ENCODE peak calls at places on chromosomes 4 and X, in four cellular contexts. R, Y, I and D are unnamed samples.

GRCh38 chr4:45423876-45424275 is 697.5 kb upstream of the GNPDA2 start:
- DNase-seq in R (no peak), Y (no peak), I (no peak), D (no peak)

GRCh38 chr4:44145868-44146267 is 302.7 kb downstream of the KCTD8 start:
- DNase-seq in R (peak), Y (no peak), I (no peak), D (no peak)

GRCh38 chr4:13963601-13964000 is 336.1 kb upstream of the BOD1L1 start:
- DNase-seq in R (peak), Y (no peak), I (no peak), D (no peak)

GRCh38 chr4:38132843-38133662 is 172.9 kb downstream of the PTTG2 start:
- DNase-seq in R (no peak), Y (no peak), I (no peak), D (no peak)

GRCh38 chrX:154486396-154487207 is at the start of gene UBL4A:
- DNase-seq in R (peak), Y (peak), I (peak), D (peak)

GRCh38 chrX:2823795-2824386 is 4.8 kb upstream of the GYG2 start:
- DNase-seq in R (no peak), Y (no peak), I (no peak), D (no peak)

GRCh38 chr4:10982305-10982704 is 297.7 kb upstream of the CLNK start:
- DNase-seq in R (no peak), Y (no peak), I (no peak), D (no peak)

GRCh38 chrX:17788439-17788838 is 51.1 kb downstream of the SCML1 start:
- DNase-seq in R (peak), Y (peak), I (peak), D (no peak)

GRCh38 chr4:78557841-78558240 is 6.3 kb downstream of the ANXA3 start:
- DNase-seq in R (no peak), Y (no peak), I (no peak), D (no peak)

GRCh38 chr4:115781528-115782146 is 668.2 kb upstream of the NDST4 start:
- DNase-seq in R (no peak), Y (no peak), I (no peak), D (no peak)